ENCODE peak calls at places on chromosomes 4 and X, in nine cellular contexts. D, H, A, P, X, W, Q, B and Z are unnamed samples.

GRCh38 chr4:69830529-69831269 is 29.2 kb downstream of the SULT1E1 start:
- DNase-seq in D (no peak), H (peak; percentile 51), A (no peak), P (peak; percentile 52), X (no peak), W (no peak), Q (no peak), B (peak; percentile 45), Z (no peak)

GRCh38 chr4:76811604-76812412 is 86.1 kb downstream of the SOWAHB start:
- DNase-seq in D (no peak), H (no peak), A (peak; percentile 56), P (no peak), X (no peak), W (peak; percentile 20), Q (no peak), B (no peak), Z (no peak)

GRCh38 chr4:61277785-61278184 is 77.7 kb downstream of the ADGRL3 start:
- DNase-seq in D (no peak), H (no peak), A (no peak), P (peak; percentile 68), X (no peak), W (no peak), Q (no peak), B (peak; percentile 87), Z (no peak)

GRCh38 chrX:43592597-43592996 is 63.5 kb upstream of the MAOA start:
- DNase-seq in D (no peak), H (no peak), A (no peak), P (no peak), X (no peak), W (no peak), Q (no peak), B (no peak), Z (no peak)

GRCh38 chr4:4720671-4721070 is 138.8 kb upstream of the MSX1 start:
- DNase-seq in D (no peak), H (no peak), A (no peak), P (peak; percentile 87), X (no peak), W (no peak), Q (no peak), B (peak; percentile 31), Z (no peak)

GRCh38 chr4:168560184-168560834 is 63.5 kb downstream of the PALLD start:
- DNase-seq in D (peak; percentile 42), H (no peak), A (no peak), P (peak; percentile 93), X (no peak), W (no peak), Q (no peak), B (peak; percentile 15), Z (peak; percentile 18)

GRCh38 chrX:119181491-119181890 is 53.9 kb upstream of the KIAA1210 start:
- DNase-seq in D (peak; percentile 4), H (no peak), A (no peak), P (no peak), X (no peak), W (no peak), Q (peak; percentile 10), B (no peak), Z (no peak)

GRCh38 chrX:155864655-155865054 is 16.5 kb upstream of the VAMP7 start:
- DNase-seq in D (peak; percentile 31), H (no peak), A (peak; percentile 9), P (no peak), X (no peak), W (no peak), Q (peak; percentile 17), B (no peak), Z (no peak)

GRCh38 chr4:151857368-151857767 is 96.6 kb upstream of the GATB start:
- DNase-seq in D (no peak), H (no peak), A (no peak), P (no peak), X (no peak), W (no peak), Q (no peak), B (no peak), Z (no peak)

GRCh38 chr4:152278505-152279301 is 257.2 kb downstream of the FBXW7 start:
- DNase-seq in D (peak; percentile 67), H (no peak), A (no peak), P (no peak), X (no peak), W (no peak), Q (no peak), B (no peak), Z (no peak)

GRCh38 chr4:138090145-138090917 is 151.8 kb downstream of the SLC7A11 start:
- DNase-seq in D (peak; percentile 67), H (peak; percentile 75), A (peak; percentile 72), P (peak; percentile 84), X (no peak), W (peak; percentile 81), Q (peak; percentile 80), B (peak; percentile 64), Z (peak; percentile 12)

GRCh38 chr4:173318648-173319211 is 15.4 kb downstream of the HMGB2 start:
- DNase-seq in D (peak; percentile 52), H (no peak), A (no peak), P (peak; percentile 48), X (no peak), W (peak; percentile 42), Q (no peak), B (peak; percentile 58), Z (peak; percentile 56)

GRCh38 chr4:124060261-124060918 is 652.1 kb downstream of the ANKRD50 start:
- DNase-seq in D (peak; percentile 93), H (peak; percentile 41), A (no peak), P (no peak), X (no peak), W (peak; percentile 88), Q (no peak), B (no peak), Z (no peak)

GRCh38 chr4:94758700-94759399 is 1.1 kb downstream of the BMPR1B start:
- DNase-seq in D (no peak), H (no peak), A (peak; percentile 21), P (no peak), X (no peak), W (peak; percentile 19), Q (no peak), B (no peak), Z (no peak)

GRCh38 chr4:156138781-156139280 is 185.2 kb upstream of the CTSO start:
- DNase-seq in D (no peak), H (no peak), A (no peak), P (no peak), X (no peak), W (no peak), Q (no peak), B (no peak), Z (no peak)

GRCh38 chrX:1577845-1578244 is 13.6 kb upstream of the AKAP17A start:
- DNase-seq in D (no peak), H (no peak), A (no peak), P (no peak), X (no peak), W (no peak), Q (no peak), B (no peak), Z (no peak)

GRCh38 chr4:41384992-41385391 is 128.3 kb downstream of the UCHL1 start:
- DNase-seq in D (no peak), H (no peak), A (no peak), P (no peak), X (no peak), W (no peak), Q (no peak), B (no peak), Z (no peak)

GRCh38 chr4:56613101-56613862 is 67.8 kb downstream of the HOPX start:
- DNase-seq in D (peak; percentile 43), H (no peak), A (peak; percentile 27), P (no peak), X (no peak), W (peak; percentile 52), Q (peak; percentile 8), B (no peak), Z (no peak)

GRCh38 chr4:67483868-67484602 is 61.3 kb downstream of the CENPC start:
- DNase-seq in D (peak; percentile 50), H (peak; percentile 3), A (no peak), P (no peak), X (no peak), W (peak; percentile 24), Q (no peak), B (no peak), Z (no peak)

GRCh38 chrX:40571600-40571999 is 9.2 kb upstream of the ATP6AP2 start:
- DNase-seq in D (no peak), H (no peak), A (no peak), P (no peak), X (no peak), W (no peak), Q (no peak), B (no peak), Z (no peak)

GRCh38 chr4:186878203-186878800 is 154.6 kb upstream of the FAT1 start:
- DNase-seq in D (peak; percentile 11), H (no peak), A (no peak), P (no peak), X (no peak), W (no peak), Q (no peak), B (no peak), Z (no peak)

GRCh38 chrX:153922932-153923857 is 2.9 kb downstream of the ARHGAP4 start:
- DNase-seq in D (peak; percentile 50), H (peak; percentile 55), A (peak; percentile 79), P (peak; percentile 83), X (no peak), W (peak; percentile 11), Q (peak; percentile 57), B (peak; percentile 47), Z (peak; percentile 10)

GRCh38 chr4:8213121-8213520 is 14.0 kb downstream of the SH3TC1 start:
- DNase-seq in D (no peak), H (no peak), A (no peak), P (no peak), X (no peak), W (no peak), Q (no peak), B (no peak), Z (no peak)

GRCh38 chr4:168451744-168452394 is 28.4 kb downstream of the DDX60L start:
- DNase-seq in D (peak; percentile 88), H (peak; percentile 23), A (no peak), P (no peak), X (no peak), W (peak; percentile 74), Q (peak; percentile 36), B (no peak), Z (no peak)